ENCODE peak calls at places on chromosome 18, in five cellular contexts. One of them, this sample, is unnamed. For H3K36me3, the result is how much of the 10 kb centered on the place peaks cover.

GRCh38 chr18:33761363-33761762 is 183.3 kb downstream of the ASXL3 start:
- DNase-seq in H1: no peak
- DNase-seq in tibial artery: no peak
- DNase-seq in ovary: no peak
- DNase-seq in naive thymus-derived CD4-positive, alpha-beta T cell: no peak
- DNase-seq in this sample: no peak

GRCh38 chr18:9627642-9628041 is 13.3 kb upstream of the PPP4R1 start:
- DNase-seq in H1: no peak
- DNase-seq in tibial artery: no peak
- DNase-seq in ovary: no peak
- DNase-seq in naive thymus-derived CD4-positive, alpha-beta T cell: no peak
- DNase-seq in this sample: no peak

GRCh38 chr18:78975282-78975681 is 4.3 kb upstream of the SALL3 start:
- DNase-seq in H1: no peak
- DNase-seq in naive thymus-derived CD4-positive, alpha-beta T cell: no peak
- DNase-seq in tibial artery: no peak
- DNase-seq in ovary: no peak
- DNase-seq in this sample: no peak

GRCh38 chr18:23721711-23722479 is 32.6 kb downstream of the LAMA3 start:
- DNase-seq in tibial artery: no peak
- DNase-seq in naive thymus-derived CD4-positive, alpha-beta T cell: no peak
- DNase-seq in H1: no peak
- DNase-seq in ovary: no peak
- DNase-seq in this sample: no peak

GRCh38 chr18:8609711-8610441 is 639 bp downstream of the RAB12 start:
- DNase-seq in ovary: peak
- DNase-seq in tibial artery: no peak
- DNase-seq in H1: no peak
- DNase-seq in naive thymus-derived CD4-positive, alpha-beta T cell: no peak
- DNase-seq in this sample: peak

GRCh38 chr18:40939636-40940035 is 1015.4 kb upstream of the PIK3C3 start:
- DNase-seq in H1: no peak
- DNase-seq in naive thymus-derived CD4-positive, alpha-beta T cell: no peak
- DNase-seq in tibial artery: no peak
- DNase-seq in ovary: no peak
- DNase-seq in this sample: no peak

GRCh38 chr18:7090771-7091170 is 26.8 kb downstream of the LAMA1 start:
- DNase-seq in ovary: no peak
- DNase-seq in naive thymus-derived CD4-positive, alpha-beta T cell: no peak
- DNase-seq in H1: no peak
- DNase-seq in tibial artery: no peak
- DNase-seq in this sample: no peak

GRCh38 chr18:79203017-79203605 is 133.9 kb downstream of the ATP9B start:
- DNase-seq in naive thymus-derived CD4-positive, alpha-beta T cell: no peak
- DNase-seq in ovary: no peak
- DNase-seq in tibial artery: no peak
- DNase-seq in H1: no peak
- DNase-seq in this sample: no peak

GRCh38 chr18:49861659-49862058 is 48.3 kb upstream of the ACAA2 start:
- DNase-seq in tibial artery: no peak
- DNase-seq in naive thymus-derived CD4-positive, alpha-beta T cell: no peak
- DNase-seq in ovary: no peak
- DNase-seq in H1: no peak
- DNase-seq in this sample: no peak

GRCh38 chr18:9803698-9804516 is 81.9 kb upstream of the TXNDC2 start:
- DNase-seq in naive thymus-derived CD4-positive, alpha-beta T cell: no peak
- DNase-seq in H1: peak
- DNase-seq in tibial artery: no peak
- DNase-seq in ovary: no peak
- DNase-seq in this sample: no peak

GRCh38 chr18:49071365-49071764 is 120.6 kb upstream of the SMAD7 start:
- DNase-seq in naive thymus-derived CD4-positive, alpha-beta T cell: no peak
- DNase-seq in tibial artery: no peak
- DNase-seq in H1: no peak
- DNase-seq in ovary: no peak
- DNase-seq in this sample: no peak

GRCh38 chr18:13514558-13514957 is 211.8 kb downstream of the FAM210A start:
- DNase-seq in ovary: no peak
- DNase-seq in tibial artery: no peak
- DNase-seq in naive thymus-derived CD4-positive, alpha-beta T cell: no peak
- DNase-seq in H1: no peak
- DNase-seq in this sample: no peak

GRCh38 chr18:37962316-37962966 is 396.8 kb upstream of the CELF4 start:
- DNase-seq in tibial artery: no peak
- DNase-seq in naive thymus-derived CD4-positive, alpha-beta T cell: no peak
- DNase-seq in H1: no peak
- DNase-seq in ovary: no peak
- DNase-seq in this sample: no peak

GRCh38 chr18:13051159-13051558 is 60.0 kb downstream of the CEP192 start:
- DNase-seq in ovary: no peak
- DNase-seq in naive thymus-derived CD4-positive, alpha-beta T cell: no peak
- DNase-seq in H1: no peak
- DNase-seq in tibial artery: no peak
- DNase-seq in this sample: no peak

GRCh38 chr18:1092228-1092627 is 187.6 kb downstream of the ADCYAP1 start:
- DNase-seq in H1: peak
- DNase-seq in tibial artery: no peak
- DNase-seq in ovary: no peak
- DNase-seq in naive thymus-derived CD4-positive, alpha-beta T cell: no peak
- DNase-seq in this sample: no peak

GRCh38 chr18:532632-533031 is 32.1 kb upstream of the COLEC12 start:
- DNase-seq in tibial artery: no peak
- DNase-seq in ovary: no peak
- DNase-seq in naive thymus-derived CD4-positive, alpha-beta T cell: no peak
- DNase-seq in H1: no peak
- DNase-seq in this sample: no peak

GRCh38 chr18:2104620-2105462 is 466.5 kb downstream of the METTL4 start:
- DNase-seq in naive thymus-derived CD4-positive, alpha-beta T cell: peak
- DNase-seq in tibial artery: no peak
- DNase-seq in H1: peak
- DNase-seq in ovary: peak
- DNase-seq in this sample: peak

GRCh38 chr18:70082430-70082829 is 123.1 kb downstream of the RTTN start:
- DNase-seq in H1: no peak
- DNase-seq in naive thymus-derived CD4-positive, alpha-beta T cell: no peak
- DNase-seq in tibial artery: no peak
- DNase-seq in ovary: no peak
- DNase-seq in this sample: no peak

GRCh38 chr18:13379930-13380665 is 161.5 kb downstream of the LDLRAD4 start:
- DNase-seq in ovary: no peak
- DNase-seq in tibial artery: no peak
- DNase-seq in naive thymus-derived CD4-positive, alpha-beta T cell: no peak
- DNase-seq in H1: no peak
- DNase-seq in this sample: no peak

GRCh38 chr18:24228661-24229053 is 89.8 kb downstream of the CABYR start:
- DNase-seq in tibial artery: no peak
- DNase-seq in ovary: no peak
- DNase-seq in H1: no peak
- DNase-seq in naive thymus-derived CD4-positive, alpha-beta T cell: no peak
- DNase-seq in this sample: no peak

GRCh38 chr18:60794802-60795201 is 422.2 kb upstream of the MC4R start:
- DNase-seq in H1: no peak
- DNase-seq in tibial artery: no peak
- DNase-seq in naive thymus-derived CD4-positive, alpha-beta T cell: no peak
- DNase-seq in ovary: no peak
- DNase-seq in this sample: no peak

GRCh38 chr18:76903386-76903785 is 81.0 kb downstream of the ZNF236 start:
- DNase-seq in naive thymus-derived CD4-positive, alpha-beta T cell: no peak
- DNase-seq in ovary: no peak
- DNase-seq in H1: no peak
- DNase-seq in tibial artery: no peak
- DNase-seq in this sample: no peak

GRCh38 chr18:71398530-71398929 is 1109.7 kb downstream of the SOCS6 start:
- DNase-seq in tibial artery: no peak
- DNase-seq in H1: peak
- DNase-seq in ovary: no peak
- DNase-seq in naive thymus-derived CD4-positive, alpha-beta T cell: no peak
- DNase-seq in this sample: no peak

GRCh38 chr18:56532176-56532840 is 106.1 kb downstream of the TXNL1 start:
- DNase-seq in H1: no peak
- DNase-seq in ovary: no peak
- DNase-seq in naive thymus-derived CD4-positive, alpha-beta T cell: no peak
- DNase-seq in tibial artery: no peak
- DNase-seq in this sample: no peak

DNA sequence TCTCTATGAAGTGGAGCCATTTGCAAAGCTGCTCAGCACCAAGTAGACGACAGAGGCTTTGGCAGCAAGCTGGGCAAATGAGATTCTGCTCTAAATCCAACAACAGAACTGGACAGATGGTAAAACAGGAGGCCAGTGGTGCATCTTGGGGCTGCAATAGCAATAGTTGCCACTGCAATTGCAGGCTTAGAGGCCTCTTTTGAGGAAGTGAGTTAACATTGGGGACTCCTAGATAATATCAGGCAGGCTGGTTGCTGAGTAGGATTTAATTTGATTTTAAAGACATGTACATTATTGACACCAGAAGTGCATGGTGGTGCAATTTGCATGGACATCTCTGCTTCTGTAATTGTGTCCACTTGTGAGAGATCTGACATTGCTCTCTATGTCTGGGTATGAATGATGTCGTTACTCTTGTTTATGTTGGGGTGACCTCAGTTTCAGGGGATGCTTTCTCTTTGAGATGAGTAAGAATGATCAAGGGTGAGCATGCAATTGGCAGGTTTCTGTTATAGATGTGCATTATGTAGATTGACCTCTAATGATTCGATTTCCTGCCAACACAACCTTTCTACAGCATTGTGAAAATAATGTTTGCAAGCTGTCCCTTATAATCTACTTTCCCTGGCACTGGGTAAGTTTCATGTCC is 568.4 kb upstream of the MEX3C start:
- DNase-seq in tibial artery: no peak
- DNase-seq in naive thymus-derived CD4-positive, alpha-beta T cell: no peak
- DNase-seq in ovary: no peak
- DNase-seq in H1: no peak
- DNase-seq in this sample: no peak
- H3K4me3 ChIP-seq in tibial artery: no peak
- H3K4me3 ChIP-seq in naive thymus-derived CD4-positive, alpha-beta T cell: no peak
- H3K4me3 ChIP-seq in ovary: no peak
- H3K4me3 ChIP-seq in H1: no peak
- H3K4me3 ChIP-seq in this sample: no peak

DNA sequence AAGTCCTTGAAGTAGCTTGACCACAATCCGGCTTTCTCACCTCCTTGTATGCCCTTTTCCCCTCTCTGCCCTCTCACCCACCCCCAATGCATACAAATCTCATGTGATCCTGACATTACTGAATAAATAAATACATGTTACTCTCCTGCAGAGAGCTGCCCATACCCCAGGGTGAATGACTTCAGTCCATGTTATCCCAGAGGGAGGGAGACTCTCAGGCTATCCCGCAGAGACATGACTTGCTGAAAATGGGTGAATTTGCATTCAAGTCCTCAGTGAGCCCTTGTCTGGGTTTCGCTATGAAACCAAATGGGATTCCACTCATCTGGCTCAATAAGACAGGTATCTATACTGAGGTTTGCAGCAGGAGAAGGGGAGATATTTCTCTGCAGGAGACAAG is 168.5 kb downstream of the FHOD3 start:
- DNase-seq in H1: peak
- DNase-seq in naive thymus-derived CD4-positive, alpha-beta T cell: no peak
- DNase-seq in ovary: no peak
- DNase-seq in tibial artery: no peak
- DNase-seq in this sample: no peak
- H3K27ac ChIP-seq in H1: no peak
- H3K27ac ChIP-seq in naive thymus-derived CD4-positive, alpha-beta T cell: no peak
- H3K27ac ChIP-seq in ovary: no peak
- H3K27ac ChIP-seq in tibial artery: no peak
- H3K27ac ChIP-seq in this sample: no peak

GRCh38 chr18:50902797-50903196 is 23.9 kb downstream of the ME2 start:
- DNase-seq in H1: no peak
- DNase-seq in tibial artery: no peak
- DNase-seq in naive thymus-derived CD4-positive, alpha-beta T cell: no peak
- DNase-seq in ovary: no peak
- DNase-seq in this sample: no peak
- H3K36me3 ChIP-seq in H1: under half
- H3K36me3 ChIP-seq in tibial artery: under half
- H3K36me3 ChIP-seq in naive thymus-derived CD4-positive, alpha-beta T cell: under half
- H3K36me3 ChIP-seq in ovary: under half
- H3K36me3 ChIP-seq in this sample: under half

DNA sequence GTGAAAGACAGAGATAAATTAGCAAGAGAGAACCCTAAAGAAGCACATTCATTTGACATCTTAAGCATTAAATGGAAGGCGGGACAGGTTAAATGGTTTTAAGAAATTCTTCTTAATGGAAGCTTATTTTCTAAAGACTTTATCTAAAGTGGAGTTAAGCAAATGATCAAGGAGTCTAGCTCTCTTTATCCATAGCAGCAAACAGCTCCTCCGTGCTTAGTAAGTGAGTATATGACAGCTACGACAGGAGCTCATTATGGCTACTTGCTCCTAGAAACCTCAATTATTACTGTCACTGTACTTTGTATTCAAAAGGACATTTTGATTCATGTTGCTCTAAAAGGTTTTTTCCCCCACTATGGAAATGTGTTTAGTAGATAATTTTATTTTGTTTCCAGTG is 444.9 kb downstream of the TMX3 start:
- DNase-seq in ovary: no peak
- DNase-seq in naive thymus-derived CD4-positive, alpha-beta T cell: no peak
- DNase-seq in tibial artery: no peak
- DNase-seq in H1: no peak
- DNase-seq in this sample: no peak
- H3K4me3 ChIP-seq in ovary: no peak
- H3K4me3 ChIP-seq in naive thymus-derived CD4-positive, alpha-beta T cell: no peak
- H3K4me3 ChIP-seq in tibial artery: no peak
- H3K4me3 ChIP-seq in H1: no peak
- H3K4me3 ChIP-seq in this sample: no peak